ENCODE peak calls at places on chromosomes 11 and 22, in nine cellular contexts. V, N, S, X, G, Y, K, E and O are unnamed samples. For H3K4me1, the result is how much of the 10 kb centered on the place peaks cover.

GRCh38 chr11:3164540-3165151 is 464 bp downstream of the OSBPL5 start:
- DNase-seq in V (no peak), N (no peak), S (no peak), X (peak), G (peak), Y (no peak), K (no peak), E (peak), O (no peak)

GRCh38 chr11:102478660-102479245 is 26.2 kb upstream of the TMEM123 start:
- DNase-seq in V (no peak), N (no peak), S (no peak), X (no peak), G (no peak), Y (no peak), K (no peak), E (no peak), O (no peak)

GRCh38 chr22:42794551-42795510 is 62.2 kb downstream of the ARFGAP3 start:
- DNase-seq in V (no peak), N (no peak), S (no peak), X (no peak), G (peak), Y (no peak), K (no peak), E (no peak), O (no peak)

GRCh38 chr22:44901301-44901700 is 108.5 kb downstream of the PHF21B start:
- DNase-seq in V (no peak), N (no peak), S (peak), X (no peak), G (no peak), Y (no peak), K (no peak), E (no peak), O (no peak)

GRCh38 chr11:96391698-96392307 is 2.0 kb downstream of the JRKL start:
- DNase-seq in V (no peak), N (no peak), S (no peak), X (no peak), G (no peak), Y (no peak), K (no peak), E (no peak), O (no peak)

GRCh38 chr11:3146612-3147256 is 18.4 kb downstream of the OSBPL5 start:
- DNase-seq in V (peak), N (no peak), S (peak), X (no peak), G (no peak), Y (no peak), K (no peak), E (no peak), O (no peak)

GRCh38 chr22:29006346-29006745 is 55.3 kb downstream of the C22orf31 start:
- DNase-seq in V (no peak), N (no peak), S (no peak), X (no peak), G (no peak), Y (no peak), K (no peak), E (no peak), O (no peak)

GRCh38 chr11:80163441-80163840 is 722.6 kb upstream of the TENM4 start:
- DNase-seq in V (no peak), N (no peak), S (no peak), X (no peak), G (no peak), Y (no peak), K (peak), E (no peak), O (no peak)

GRCh38 chr11:8913961-8914660 is 3.1 kb downstream of the AKIP1 start:
- DNase-seq in V (no peak), N (peak), S (peak), X (no peak), G (no peak), Y (no peak), K (peak), E (peak), O (peak)

DNA sequence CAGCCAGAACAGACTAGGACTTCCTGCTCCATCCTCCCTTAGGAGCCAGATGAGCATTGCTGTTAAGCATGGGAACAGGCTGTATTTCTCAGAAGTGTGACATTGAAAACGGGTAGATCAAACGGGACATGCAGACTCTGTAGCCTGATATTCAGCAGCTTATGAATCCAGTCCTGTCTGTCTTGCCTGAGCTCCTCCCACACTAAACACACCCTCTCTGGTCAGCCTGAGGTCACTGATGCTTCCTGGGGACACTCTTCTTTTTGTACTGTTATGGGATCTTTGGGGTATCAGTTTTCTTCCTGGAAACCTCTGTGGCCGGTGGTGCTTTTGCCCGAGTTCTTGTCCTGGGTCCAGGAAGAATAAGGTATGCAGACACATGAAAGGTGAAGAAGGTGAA is 35.8 kb downstream of the C11orf91 start:
- DNase-seq in V (no peak), N (no peak), S (no peak), X (no peak), G (no peak), Y (no peak), K (no peak), E (no peak), O (no peak)
- H3K4me1 ChIP-seq in V (under half), N (under half), S (under half), X (under half), G (under half), Y (under half), K (under half), E (under half), O (under half)

GRCh38 chr11:118015385-118015841 is 29.2 kb downstream of the IL10RA start:
- DNase-seq in V (no peak), N (peak), S (no peak), X (no peak), G (no peak), Y (no peak), K (no peak), E (no peak), O (no peak)

GRCh38 chr11:118010738-118011461 is 24.7 kb downstream of the IL10RA start:
- DNase-seq in V (no peak), N (no peak), S (no peak), X (peak), G (peak), Y (peak), K (no peak), E (no peak), O (peak)

GRCh38 chr11:118009821-118010737 is 23.9 kb downstream of the IL10RA start:
- DNase-seq in V (no peak), N (no peak), S (no peak), X (no peak), G (no peak), Y (no peak), K (no peak), E (no peak), O (no peak)

GRCh38 chr11:118014022-118014421 is 27.8 kb downstream of the IL10RA start:
- DNase-seq in V (no peak), N (no peak), S (no peak), X (no peak), G (no peak), Y (no peak), K (no peak), E (no peak), O (no peak)

DNA sequence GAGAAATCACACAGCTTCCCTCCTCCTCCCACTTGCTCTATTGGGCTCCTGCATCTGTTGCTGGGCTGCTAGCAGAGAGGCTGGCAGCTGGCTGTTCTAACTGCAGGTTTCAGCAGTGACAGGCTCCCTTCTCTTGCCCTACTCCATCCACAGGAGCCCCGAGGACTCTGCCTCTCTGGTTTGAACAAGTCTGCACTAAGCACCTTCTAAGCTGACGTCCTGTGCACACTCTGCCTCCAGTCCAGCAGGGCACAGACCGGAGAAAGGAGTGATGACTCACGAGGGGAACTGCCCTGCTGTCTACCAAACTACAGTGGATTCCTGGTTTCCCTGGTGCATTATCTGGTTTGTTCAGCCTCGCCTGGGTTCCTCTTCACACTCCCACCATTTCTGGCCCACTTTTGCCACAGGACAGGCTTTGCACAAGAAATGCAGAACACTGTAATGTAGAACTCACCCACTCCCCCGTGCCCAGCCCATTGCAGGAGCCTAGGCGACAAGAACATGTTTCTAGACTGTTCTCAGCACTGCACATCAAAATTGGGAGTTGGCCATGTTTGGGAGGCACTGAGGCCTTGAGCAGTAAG is 26.0 kb downstream of the IL10RA start:
- DNase-seq in V (no peak), N (peak), S (peak), X (no peak), G (peak), Y (no peak), K (peak), E (no peak), O (no peak)
- H3K4me1 ChIP-seq in V (under half), N (half or more), S (under half), X (half or more), G (half or more), Y (under half), K (under half), E (under half), O (half or more)

DNA sequence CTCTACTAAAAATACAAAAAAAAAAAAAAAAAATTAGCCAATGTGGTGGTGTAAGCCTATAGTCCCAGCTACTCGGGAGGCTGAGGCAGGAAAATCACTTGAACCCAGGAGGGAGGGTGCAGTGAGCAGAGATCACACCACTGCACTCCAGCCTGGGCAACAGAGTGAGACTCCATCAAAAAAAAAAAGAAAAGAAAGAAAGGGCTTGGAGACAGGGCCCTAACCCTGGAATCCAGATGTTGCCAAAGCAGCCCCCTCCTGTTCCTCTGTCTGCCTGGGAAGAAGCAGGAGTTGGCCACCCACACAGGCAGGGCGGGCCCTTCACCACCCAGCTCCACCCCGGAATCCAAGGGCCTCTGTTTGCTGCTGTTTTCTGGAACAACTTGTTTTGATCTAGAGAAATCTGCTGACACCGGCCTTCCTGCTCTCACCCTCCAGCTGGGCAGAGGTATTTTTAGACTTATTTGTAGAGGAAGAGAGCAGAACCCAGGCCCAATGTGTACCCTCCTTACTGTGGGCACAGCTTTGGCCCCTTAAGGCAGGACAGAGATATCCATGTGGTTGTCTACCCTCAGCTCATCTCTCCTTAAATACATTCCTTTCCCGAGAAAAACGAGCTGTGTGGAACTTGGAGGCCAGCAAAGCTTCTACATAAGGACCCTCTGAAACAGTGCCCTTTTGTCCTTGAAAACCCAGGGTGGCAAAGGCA is 2.7 kb upstream of the NEAT1 start:
- DNase-seq in V (peak), N (peak), S (peak), X (peak), G (peak), Y (peak), K (peak), E (peak), O (peak)
- H3K4me1 ChIP-seq in V (under half), N (half or more), S (under half), X (half or more), G (half or more), Y (under half), K (half or more), E (half or more), O (half or more)

GRCh38 chr11:57646221-57646620 is 3.5 kb downstream of the YPEL4 start:
- DNase-seq in V (no peak), N (no peak), S (no peak), X (no peak), G (no peak), Y (no peak), K (no peak), E (no peak), O (no peak)
- H3K4me1 ChIP-seq in V (under half), N (under half), S (under half), X (half or more), G (half or more), Y (under half), K (under half), E (under half), O (under half)